ENCODE peak calls at places on chromosomes 12 and 14, in four cellular contexts. P is K562, N is SK-N-SH, F is H1. Q is an unnamed sample.

GRCh38 chr12:851913-852312 is 97.6 kb downstream of the RAD52 start:
- DNase-seq in P (no peak), N (no peak), F (no peak), Q (no peak)

GRCh38 chr12:71335668-71336257 is 103.8 kb upstream of the LGR5 start:
- DNase-seq in P (no peak), N (no peak), F (no peak), Q (no peak)

GRCh38 chr14:58149196-58149595 is 2.8 kb downstream of the ARMH4 start:
- DNase-seq in P (no peak), N (no peak), F (no peak), Q (no peak)

GRCh38 chr14:92560106-92560865 is 46.7 kb downstream of the RIN3 start:
- DNase-seq in P (no peak), N (no peak), F (no peak), Q (no peak)

GRCh38 chr14:21106506-21107359 is 5.9 kb downstream of the TMEM253 start:
- DNase-seq in P (peak; percentile 40), N (peak; percentile 71), F (peak; percentile 88), Q (peak; percentile 85)

GRCh38 chr12:129531004-129531403 is 372.8 kb downstream of the TMEM132D start:
- DNase-seq in P (no peak), N (no peak), F (no peak), Q (no peak)

GRCh38 chr12:98578821-98579220 is 14.7 kb upstream of the SLC25A3 start:
- DNase-seq in P (no peak), N (no peak), F (no peak), Q (no peak)

GRCh38 chr12:93244514-93245077 is 133.1 kb upstream of the NUDT4 start:
- DNase-seq in P (no peak), N (no peak), F (no peak), Q (no peak)

GRCh38 chr12:14946856-14947255 is 8.5 kb upstream of the ERP27 start:
- DNase-seq in P (no peak), N (no peak), F (no peak), Q (no peak)

GRCh38 chr12:100823988-100824387 is 29.4 kb downstream of the ANO4 start:
- DNase-seq in P (no peak), N (no peak), F (no peak), Q (no peak)
- TF ChIP-seq TEAD4 in P (no peak), N (no peak), F (no peak), Q (no peak)

DNA sequence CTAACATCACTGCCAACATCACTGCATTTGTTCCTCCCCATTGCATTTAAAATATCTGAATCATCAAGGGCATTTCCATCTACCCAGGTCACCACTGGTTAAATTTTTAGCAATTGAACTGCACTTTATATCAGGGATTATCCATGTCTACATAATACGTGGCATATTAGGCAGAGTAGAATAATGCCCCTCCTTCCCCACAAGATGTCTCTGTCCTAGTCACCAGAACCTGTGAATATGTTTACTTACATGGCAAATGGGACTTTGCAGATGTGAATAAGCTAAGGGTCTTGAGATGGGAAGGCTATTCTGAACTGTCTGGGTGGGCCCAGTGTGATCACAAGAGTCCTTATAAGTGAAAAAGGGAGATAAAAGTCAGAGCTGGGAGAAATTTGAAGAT is 181.7 kb upstream of the ARID2 start:
- DNase-seq in P (no peak), N (no peak), F (no peak), Q (no peak)
- TF ChIP-seq TEAD4 in P (no peak), N (no peak), F (no peak), Q (no peak)

DNA sequence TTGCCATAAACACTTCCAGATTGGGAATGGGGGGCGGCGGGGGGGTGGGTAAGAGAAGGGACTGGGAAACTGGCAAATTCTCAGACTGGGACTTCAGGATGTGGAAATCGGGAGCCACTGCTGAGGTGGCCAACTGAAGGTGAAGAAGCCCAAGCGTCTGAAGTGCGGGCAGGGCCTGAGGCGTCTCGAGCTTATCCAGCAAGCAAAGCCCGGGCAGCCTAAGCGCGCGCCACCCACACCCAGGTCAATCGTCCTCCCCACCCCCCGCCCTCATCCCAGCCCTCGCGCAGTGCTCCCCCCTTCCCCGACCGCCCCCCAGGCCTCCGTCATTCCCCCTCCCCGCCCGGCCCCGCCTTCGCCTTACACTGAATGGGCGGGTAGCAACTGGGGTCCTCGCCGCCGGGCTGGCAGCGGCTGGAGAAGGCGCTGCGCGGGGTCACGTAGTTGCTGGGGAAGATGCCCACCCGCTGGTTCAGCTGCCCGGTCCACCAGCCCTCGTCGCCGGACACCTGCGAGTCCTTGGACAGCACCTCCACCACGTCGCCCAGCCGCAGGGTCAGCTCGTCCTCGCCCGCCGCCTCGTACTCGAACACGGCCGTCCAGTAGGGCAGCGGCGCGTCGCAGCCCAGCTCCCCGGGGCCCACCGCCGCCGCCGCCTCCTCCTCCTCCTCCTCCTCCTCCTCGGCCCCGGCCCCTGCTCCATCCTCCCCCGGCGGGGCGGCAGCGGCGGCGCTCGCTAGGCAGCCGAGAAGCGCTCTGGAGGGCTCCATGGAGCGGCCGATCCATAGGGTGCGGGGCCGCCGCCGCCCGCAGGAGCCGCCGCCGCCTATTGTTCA is 693 bp downstream of the MAP3K9 start:
- DNase-seq in P (no peak), N (peak; percentile 81), F (peak; percentile 73), Q (peak; percentile 65)
- TF ChIP-seq TEAD4 in P (no peak), N (no peak), F (no peak), Q (no peak)

GRCh38 chr14:72758993-72759392 is 134.9 kb downstream of the DPF3 start:
- DNase-seq in P (no peak), N (no peak), F (no peak), Q (no peak)
- TF ChIP-seq TEAD4 in P (no peak), N (no peak), F (no peak), Q (no peak)

GRCh38 chr14:53883739-53884138 is 72.9 kb downstream of the BMP4 start:
- DNase-seq in P (no peak), N (no peak), F (no peak), Q (no peak)

GRCh38 chr14:53880761-53881160 is 75.9 kb downstream of the BMP4 start:
- DNase-seq in P (no peak), N (no peak), F (no peak), Q (no peak)

GRCh38 chr14:53881921-53882320 is 74.7 kb downstream of the BMP4 start:
- DNase-seq in P (no peak), N (no peak), F (no peak), Q (no peak)

GRCh38 chr14:53881161-53881846 is 75.3 kb downstream of the BMP4 start:
- DNase-seq in P (no peak), N (no peak), F (no peak), Q (no peak)

GRCh38 chr14:53882684-53883083 is 73.9 kb downstream of the BMP4 start:
- DNase-seq in P (no peak), N (no peak), F (no peak), Q (no peak)
- TF ChIP-seq TEAD4 in P (no peak), N (no peak), F (no peak), Q (no peak)

GRCh38 chr12:106239241-106239950 is 8.4 kb downstream of the CKAP4 start:
- DNase-seq in P (no peak), N (no peak), F (no peak), Q (no peak)

GRCh38 chr12:106238146-106238545 is 9.7 kb downstream of the CKAP4 start:
- DNase-seq in P (no peak), N (no peak), F (no peak), Q (no peak)

GRCh38 chr12:106233011-106233410 is 14.8 kb downstream of the CKAP4 start:
- DNase-seq in P (no peak), N (no peak), F (no peak), Q (no peak)

GRCh38 chr12:106235770-106236169 is 12.1 kb downstream of the CKAP4 start:
- DNase-seq in P (no peak), N (no peak), F (no peak), Q (no peak)

DNA sequence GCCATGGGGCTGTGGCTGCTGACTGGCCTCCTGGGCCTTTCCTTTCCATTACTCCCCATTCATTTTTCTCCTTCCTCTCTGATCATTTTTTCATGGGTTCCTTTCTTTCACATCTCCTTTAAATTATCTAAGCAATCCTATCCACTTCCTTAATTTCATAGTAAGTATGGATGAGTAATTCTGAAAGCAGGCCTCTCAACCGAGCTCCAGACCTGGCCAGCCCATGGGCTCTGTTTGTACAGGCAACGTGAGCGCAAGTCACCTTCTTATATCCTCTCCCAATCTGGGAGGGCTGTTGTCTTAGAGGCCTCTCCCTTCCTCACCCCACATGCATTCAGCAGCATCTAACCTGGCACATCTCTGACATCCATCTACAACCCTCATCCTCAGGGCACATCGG is 13.3 kb downstream of the CKAP4 start:
- DNase-seq in P (no peak), N (no peak), F (no peak), Q (no peak)
- TF ChIP-seq TEAD4 in P (no peak), N (no peak), F (no peak), Q (no peak)